ENCODE peak calls at places on chromosomes 16 and 17, in five cellular contexts. A is mammary epithelial cell, O is NT2/D1, W is right lobe of liver, J is A549. N is an unnamed sample. For H3K4me1, the result is how much of the 10 kb centered on the place peaks cover.

GRCh38 chr17:6643460-6644125 is 2.7 kb downstream of the TXNDC17 start:
- DNase-seq in A (peak), O (no peak), W (no peak), J (no peak), N (peak)

GRCh38 chr17:75908201-75908600 is 3.5 kb upstream of the MRPL38 start:
- DNase-seq in A (no peak), O (no peak), W (no peak), J (no peak), N (no peak)

GRCh38 chr16:64586756-64587155 is 535.1 kb downstream of the CDH11 start:
- DNase-seq in A (no peak), O (no peak), W (no peak), J (no peak), N (no peak)

GRCh38 chr16:50644730-50645129 is 36.4 kb downstream of the SNX20 start:
- DNase-seq in A (peak), O (no peak), W (peak), J (peak), N (peak)

GRCh38 chr17:61157246-61157887 is 242.3 kb upstream of the TBX2 start:
- DNase-seq in A (no peak), O (no peak), W (no peak), J (peak), N (no peak)

GRCh38 chr16:77540656-77541055 is 105.8 kb upstream of the ADAMTS18 start:
- DNase-seq in A (peak), O (no peak), W (no peak), J (no peak), N (no peak)

GRCh38 chr17:80877829-80878303 is 113.8 kb upstream of the CHMP6 start:
- DNase-seq in A (no peak), O (no peak), W (peak), J (no peak), N (no peak)

GRCh38 chr16:89039756-89040155 is 53.9 kb upstream of the ACSF3 start:
- DNase-seq in A (no peak), O (no peak), W (no peak), J (no peak), N (no peak)

GRCh38 chr16:86508947-86509758 is 1.2 kb upstream of the FOXF1 start:
- DNase-seq in A (peak), O (no peak), W (no peak), J (peak), N (no peak)

GRCh38 chr17:29445844-29446243 is 55.7 kb downstream of the TAOK1 start:
- DNase-seq in A (no peak), O (no peak), W (no peak), J (no peak), N (no peak)

GRCh38 chr17:38867179-38867994 is 2.5 kb upstream of the LASP1 start:
- DNase-seq in A (peak), O (no peak), W (peak), J (peak), N (no peak)

GRCh38 chr17:75205793-75206163 is 299 bp downstream of the NUP85 start:
- DNase-seq in A (no peak), O (no peak), W (no peak), J (no peak), N (no peak)

GRCh38 chr17:61353615-61354014 is 46.0 kb upstream of the TBX2 start:
- DNase-seq in A (no peak), O (no peak), W (no peak), J (no peak), N (no peak)

GRCh38 chr17:3927628-3928010 is 11.4 kb upstream of the P2RX1 start:
- DNase-seq in A (no peak), O (no peak), W (no peak), J (no peak), N (no peak)

GRCh38 chr17:42291136-42291535 is 2.8 kb downstream of the STAT5A start:
- DNase-seq in A (no peak), O (no peak), W (no peak), J (no peak), N (no peak)

GRCh38 chr17:42289863-42290165 is 1.5 kb downstream of the STAT5A start:
- DNase-seq in A (no peak), O (no peak), W (no peak), J (no peak), N (no peak)

GRCh38 chr17:42288985-42289862 is 926 bp downstream of the STAT5A start:
- DNase-seq in A (no peak), O (no peak), W (peak), J (no peak), N (no peak)

GRCh38 chr17:42288078-42288984 is at the start of gene STAT5A:
- DNase-seq in A (peak), O (peak), W (peak), J (peak), N (no peak)

DNA sequence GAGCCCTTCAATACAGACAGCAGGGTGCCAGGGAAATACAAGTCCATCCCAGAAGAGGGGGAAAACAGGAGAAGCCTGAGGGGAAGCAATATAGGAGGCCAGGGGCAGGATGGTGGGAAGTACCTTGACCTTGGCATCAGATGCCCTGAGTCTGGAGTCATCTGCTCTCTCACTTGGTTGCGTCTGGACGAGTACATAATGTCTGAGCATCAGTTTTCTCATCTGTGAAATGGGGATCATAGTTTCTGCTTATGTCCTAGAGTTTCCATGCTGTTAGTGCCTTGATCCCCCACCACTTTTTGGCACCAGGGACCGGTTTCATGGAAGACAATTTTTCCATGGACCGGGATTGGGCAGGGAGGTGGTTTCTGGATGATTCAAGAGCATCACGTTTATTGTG is 2.3 kb downstream of the STAT5A start:
- DNase-seq in A (no peak), O (no peak), W (no peak), J (no peak), N (no peak)
- H3K4me1 ChIP-seq in A (under half), O (under half), W (under half), J (under half), N (under half)

GRCh38 chr16:27700596-27700995 is 150.7 kb downstream of the KATNIP start:
- DNase-seq in A (no peak), O (no peak), W (no peak), J (no peak), N (no peak)
- H3K4me1 ChIP-seq in A (under half), O (under half), W (under half), J (under half), N (under half)

GRCh38 chr16:67914758-67915622 is 16.7 kb downstream of the CTRL start:
- DNase-seq in A (no peak), O (no peak), W (peak), J (no peak), N (no peak)
- H3K4me1 ChIP-seq in A (under half), O (under half), W (under half), J (under half), N (under half)

DNA sequence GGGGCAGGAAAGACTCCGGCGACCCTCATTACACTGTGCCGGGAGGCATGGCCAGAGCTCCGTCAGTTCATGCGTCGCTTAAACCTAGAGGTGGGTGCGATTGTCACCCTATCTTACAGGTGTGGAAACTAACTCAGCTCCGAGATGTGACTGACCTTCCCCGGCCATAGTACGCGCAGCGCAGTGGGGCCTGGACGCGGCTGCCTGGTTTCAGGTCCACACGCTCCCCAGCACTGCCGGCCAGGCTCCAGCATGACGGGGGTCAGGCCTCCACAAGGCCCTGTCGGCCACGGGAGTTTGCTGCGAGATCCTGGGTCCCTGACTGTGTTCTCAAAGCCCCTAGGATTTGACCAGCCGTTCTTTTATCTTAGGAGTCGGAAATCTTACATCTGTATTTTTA is 34.4 kb downstream of the JPH3 start:
- DNase-seq in A (no peak), O (no peak), W (no peak), J (no peak), N (no peak)
- H3K4me1 ChIP-seq in A (under half), O (under half), W (under half), J (under half), N (under half)

DNA sequence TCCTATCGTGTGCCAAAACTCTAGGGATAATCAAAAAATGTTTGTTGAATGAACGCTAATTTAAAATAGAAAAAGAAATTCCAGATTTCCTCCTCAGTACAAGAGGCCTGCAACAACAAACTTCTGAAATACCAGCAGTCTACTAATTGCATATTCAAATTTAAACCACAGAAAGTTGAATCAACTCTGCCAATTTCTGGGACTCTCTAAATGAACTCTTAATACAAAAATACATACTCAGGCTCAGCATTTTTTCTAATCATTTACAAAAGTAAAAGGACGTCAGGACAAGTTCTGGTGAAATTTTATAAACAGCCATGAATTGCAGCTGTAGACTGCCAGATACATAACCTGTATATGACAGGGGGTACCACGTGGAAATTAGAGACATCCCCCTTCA is 49.0 kb downstream of the KANSL1 start:
- DNase-seq in A (no peak), O (no peak), W (no peak), J (no peak), N (no peak)
- H3K4me1 ChIP-seq in A (under half), O (under half), W (under half), J (half or more), N (under half)

N was measured in foreskin keratinocyte.